ENCODE peak calls at places on chromosomes 1 and 21, in ten cellular contexts. J is A549, T is HCT116, S is Peyer's patch, N is IMR-90, M is esophagus squamous epithelium, W is uterus, L is prostate gland, E is ovary, F is sigmoid colon. U is an unnamed sample.

GRCh38 chr1:51330331-51331201 is at the start of gene TTC39A:
- DNase-seq in J (no peak), T (no peak), S (no peak), N (no peak), M (no peak), W (no peak), L (no peak), E (no peak), F (no peak), U (no peak)

GRCh38 chr1:41493117-41493536 is 8.6 kb upstream of the EDN2 start:
- DNase-seq in J (peak), T (peak), S (no peak), N (peak), M (no peak), W (peak), L (no peak), E (peak), F (no peak), U (peak)

GRCh38 chr1:222784371-222784770 is 30.5 kb upstream of the DISP1 start:
- DNase-seq in J (no peak), T (no peak), S (no peak), N (no peak), M (no peak), W (no peak), L (no peak), E (no peak), F (no peak), U (no peak)

GRCh38 chr21:45488839-45489479 is 53.3 kb downstream of the SLC19A1 start:
- DNase-seq in J (no peak), T (no peak), S (no peak), N (no peak), M (no peak), W (no peak), L (no peak), E (no peak), F (no peak), U (no peak)

GRCh38 chr1:64046871-64047270 is 156.6 kb upstream of the UBE2U start:
- DNase-seq in J (no peak), T (no peak), S (no peak), N (no peak), M (no peak), W (no peak), L (no peak), E (no peak), F (no peak), U (no peak)

GRCh38 chr1:219587817-219588561 is 24.9 kb downstream of the ZC3H11B start:
- DNase-seq in J (no peak), T (no peak), S (no peak), N (peak), M (no peak), W (no peak), L (no peak), E (no peak), F (no peak), U (no peak)

GRCh38 chr1:93989601-93990000 is 80.4 kb upstream of the GCLM start:
- DNase-seq in J (no peak), T (no peak), S (no peak), N (no peak), M (no peak), W (no peak), L (no peak), E (no peak), F (no peak), U (no peak)

GRCh38 chr1:7698666-7699065 is 72.4 kb upstream of the VAMP3 start:
- DNase-seq in J (no peak), T (no peak), S (no peak), N (no peak), M (no peak), W (no peak), L (no peak), E (no peak), F (no peak), U (no peak)

GRCh38 chr1:172970186-172970585 is 80.6 kb downstream of the TNFSF18 start:
- DNase-seq in J (peak), T (peak), S (no peak), N (no peak), M (no peak), W (no peak), L (no peak), E (no peak), F (no peak), U (no peak)

GRCh38 chr1:46394108-46394871 is at the start of gene FAAH:
- DNase-seq in J (no peak), T (peak), S (no peak), N (no peak), M (no peak), W (peak), L (peak), E (peak), F (peak), U (no peak)

GRCh38 chr1:229024528-229025119 is 246.3 kb upstream of the RAB4A start:
- DNase-seq in J (peak), T (peak), S (no peak), N (peak), M (no peak), W (peak), L (no peak), E (no peak), F (peak), U (peak)

GRCh38 chr1:9996624-9997582 is at the start of gene RBP7:
- DNase-seq in J (peak), T (no peak), S (no peak), N (no peak), M (no peak), W (no peak), L (peak), E (peak), F (no peak), U (no peak)

GRCh38 chr1:61448934-61449368 is 276.0 kb downstream of the TM2D1 start:
- DNase-seq in J (no peak), T (no peak), S (no peak), N (no peak), M (no peak), W (peak), L (peak), E (peak), F (peak), U (no peak)

GRCh38 chr21:20774737-20775136 is 223.5 kb upstream of the NCAM2 start:
- DNase-seq in J (no peak), T (no peak), S (no peak), N (no peak), M (no peak), W (no peak), L (no peak), E (no peak), F (no peak), U (no peak)

GRCh38 chr21:31220567-31220966 is 123.5 kb downstream of the TIAM1 start:
- DNase-seq in J (no peak), T (no peak), S (no peak), N (peak), M (no peak), W (no peak), L (no peak), E (no peak), F (no peak), U (no peak)

GRCh38 chr1:222048030-222048632 is 306.2 kb upstream of the DUSP10 start:
- DNase-seq in J (no peak), T (no peak), S (no peak), N (peak), M (no peak), W (no peak), L (no peak), E (no peak), F (no peak), U (no peak)

GRCh38 chr1:29052951-29053350 is 70.8 kb downstream of the TMEM200B start:
- DNase-seq in J (no peak), T (no peak), S (no peak), N (no peak), M (no peak), W (no peak), L (no peak), E (no peak), F (no peak), U (no peak)

GRCh38 chr1:55477953-55478352 is 262.8 kb upstream of the USP24 start:
- DNase-seq in J (no peak), T (no peak), S (no peak), N (no peak), M (no peak), W (no peak), L (no peak), E (no peak), F (no peak), U (no peak)

GRCh38 chr1:210087058-210087457 is 145.5 kb upstream of the SERTAD4 start:
- DNase-seq in J (no peak), T (no peak), S (no peak), N (no peak), M (no peak), W (no peak), L (no peak), E (no peak), F (no peak), U (no peak)

GRCh38 chr1:145960468-145961108 is 2.8 kb upstream of the LIX1L start:
- DNase-seq in J (peak), T (no peak), S (peak), N (peak), M (no peak), W (peak), L (peak), E (peak), F (peak), U (no peak)

GRCh38 chr1:110114784-110115183 is 2.5 kb downstream of the UBL4B start:
- DNase-seq in J (no peak), T (no peak), S (no peak), N (no peak), M (no peak), W (no peak), L (no peak), E (no peak), F (no peak), U (no peak)

GRCh38 chr1:229383961-229384360 is 41.1 kb upstream of the CCSAP start:
- DNase-seq in J (no peak), T (no peak), S (no peak), N (no peak), M (no peak), W (no peak), L (no peak), E (no peak), F (no peak), U (no peak)

GRCh38 chr1:226034482-226034881 is 28.0 kb upstream of the H3-3A start:
- DNase-seq in J (no peak), T (no peak), S (no peak), N (peak), M (peak), W (peak), L (peak), E (peak), F (peak), U (peak)

GRCh38 chr1:26827205-26827604 is 717 bp downstream of the ZDHHC18 start:
- DNase-seq in J (no peak), T (no peak), S (no peak), N (no peak), M (no peak), W (no peak), L (no peak), E (no peak), F (no peak), U (no peak)

GRCh38 chr1:117188268-117189108 is 22.2 kb downstream of the VTCN1 start:
- DNase-seq in J (no peak), T (no peak), S (no peak), N (peak), M (no peak), W (no peak), L (no peak), E (no peak), F (no peak), U (no peak)

GRCh38 chr1:228101994-228102790 is 933 bp downstream of the C1orf35 start:
- DNase-seq in J (peak), T (no peak), S (peak), N (no peak), M (no peak), W (no peak), L (no peak), E (peak), F (peak), U (no peak)

GRCh38 chr1:224203243-224204016 is 20.4 kb downstream of the DEGS1 start:
- DNase-seq in J (no peak), T (no peak), S (peak), N (peak), M (no peak), W (no peak), L (no peak), E (peak), F (peak), U (no peak)

GRCh38 chr1:67019121-67019520 is 34.8 kb downstream of the SLC35D1 start:
- DNase-seq in J (no peak), T (no peak), S (no peak), N (no peak), M (no peak), W (no peak), L (no peak), E (no peak), F (no peak), U (no peak)

GRCh38 chr1:117657031-117657430 is 51.2 kb downstream of the TENT5C start:
- DNase-seq in J (peak), T (no peak), S (no peak), N (peak), M (no peak), W (no peak), L (peak), E (no peak), F (no peak), U (peak)

GRCh38 chr1:234409328-234409727 is 36.1 kb downstream of the COA6 start:
- DNase-seq in J (peak), T (no peak), S (no peak), N (peak), M (no peak), W (no peak), L (no peak), E (no peak), F (no peak), U (no peak)

GRCh38 chr1:245401881-245402598 is 247.3 kb downstream of the KIF26B start:
- DNase-seq in J (no peak), T (no peak), S (no peak), N (no peak), M (no peak), W (no peak), L (no peak), E (no peak), F (no peak), U (no peak)

GRCh38 chr1:199404976-199405375 is 622.5 kb upstream of the NR5A2 start:
- DNase-seq in J (no peak), T (no peak), S (no peak), N (peak), M (no peak), W (no peak), L (no peak), E (no peak), F (no peak), U (no peak)

GRCh38 chr21:41957991-41958766 is 4.4 kb upstream of the C2CD2 start:
- DNase-seq in J (peak), T (peak), S (no peak), N (peak), M (no peak), W (peak), L (no peak), E (peak), F (peak), U (peak)

GRCh38 chr1:27508139-27508665 is 18.2 kb upstream of the WASF2 start:
- DNase-seq in J (peak), T (no peak), S (no peak), N (no peak), M (no peak), W (no peak), L (no peak), E (no peak), F (no peak), U (no peak)

GRCh38 chr1:154304664-154305337 is 16.1 kb upstream of the AQP10 start:
- DNase-seq in J (no peak), T (no peak), S (no peak), N (no peak), M (no peak), W (no peak), L (no peak), E (no peak), F (no peak), U (no peak)

GRCh38 chr1:185046639-185047038 is 1.3 kb downstream of the RNF2 start:
- DNase-seq in J (no peak), T (no peak), S (no peak), N (no peak), M (no peak), W (no peak), L (no peak), E (no peak), F (no peak), U (no peak)

GRCh38 chr1:185045793-185046441 is 559 bp downstream of the RNF2 start:
- DNase-seq in J (peak), T (no peak), S (peak), N (peak), M (no peak), W (peak), L (peak), E (peak), F (peak), U (peak)

GRCh38 chr1:185053204-185053603 is 7.8 kb downstream of the RNF2 start:
- DNase-seq in J (no peak), T (no peak), S (no peak), N (no peak), M (no peak), W (no peak), L (no peak), E (no peak), F (no peak), U (no peak)

GRCh38 chr1:185050823-185051451 is 5.6 kb downstream of the RNF2 start:
- DNase-seq in J (no peak), T (no peak), S (no peak), N (no peak), M (no peak), W (no peak), L (no peak), E (no peak), F (no peak), U (no peak)

DNA sequence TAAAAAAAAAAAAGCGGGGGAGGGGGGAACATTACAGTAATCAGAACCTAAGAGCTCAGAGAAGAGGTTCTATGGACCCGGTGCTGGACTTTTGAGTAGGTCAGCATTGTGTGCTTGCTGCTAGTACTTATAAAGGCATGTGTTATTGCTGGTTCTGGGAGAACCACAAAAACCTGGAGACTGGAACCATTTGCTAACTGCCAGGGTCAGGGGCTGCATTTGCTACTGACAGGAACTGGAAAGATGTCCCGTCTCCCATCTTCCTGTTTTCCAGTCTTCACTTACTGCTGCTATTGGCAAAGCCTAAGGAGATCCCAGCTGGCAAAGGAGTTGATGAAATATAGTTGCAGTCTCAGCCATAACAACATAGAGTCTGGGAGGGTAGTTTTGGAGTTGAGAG is 4.3 kb downstream of the RNF2 start:
- DNase-seq in J (no peak), T (no peak), S (no peak), N (no peak), M (no peak), W (no peak), L (no peak), E (no peak), F (no peak), U (no peak)
- TF ChIP-seq POLR2A in J (no peak), T (no peak), S (no peak), N (no peak), M (no peak), W (no peak), L (no peak), E (no peak), F (no peak), U (no peak)

GRCh38 chr1:101389547-101389929 is 152.7 kb downstream of the S1PR1 start:
- DNase-seq in J (no peak), T (no peak), S (no peak), N (no peak), M (no peak), W (no peak), L (no peak), E (no peak), F (no peak), U (no peak)
- TF ChIP-seq POLR2A in J (no peak), T (no peak), S (no peak), N (no peak), M (no peak), W (no peak), L (no peak), E (no peak), F (no peak), U (no peak)

GRCh38 chr1:178724734-178725602 is at the start of gene RALGPS2:
- DNase-seq in J (peak), T (no peak), S (peak), N (peak), M (no peak), W (peak), L (peak), E (peak), F (peak), U (peak)
- TF ChIP-seq POLR2A in J (peak), T (peak), S (peak), N (no peak), M (no peak), W (no peak), L (peak), E (peak), F (no peak), U (peak)

DNA sequence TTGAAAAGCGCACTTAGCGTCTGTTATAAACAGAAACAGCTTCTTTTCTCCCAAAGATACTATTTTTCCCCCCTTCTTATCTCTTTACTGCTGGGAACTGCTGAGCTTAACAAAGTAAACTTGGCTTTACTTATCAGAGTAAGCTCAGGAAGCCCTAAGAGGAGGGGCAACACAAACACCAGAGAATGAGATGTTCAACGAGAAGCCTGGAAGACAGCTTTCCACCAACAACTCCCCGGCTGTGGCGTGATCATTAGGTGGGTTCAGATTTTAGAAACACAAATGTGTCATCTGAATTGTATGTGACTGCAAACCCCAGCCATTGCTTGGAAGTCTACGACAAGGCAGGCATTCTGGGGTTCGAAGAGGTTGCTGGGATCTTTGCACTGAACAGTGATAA is 181.2 kb upstream of the ESRRG start:
- DNase-seq in J (no peak), T (no peak), S (no peak), N (no peak), M (no peak), W (no peak), L (peak), E (no peak), F (no peak), U (no peak)
- TF ChIP-seq POLR2A in J (no peak), T (no peak), S (no peak), N (no peak), M (no peak), W (no peak), L (no peak), E (no peak), F (no peak), U (no peak)

GRCh38 chr1:161020573-161021167 is at the start of gene F11R:
- DNase-seq in J (peak), T (no peak), S (peak), N (no peak), M (no peak), W (peak), L (peak), E (peak), F (no peak), U (no peak)
- TF ChIP-seq POLR2A in J (no peak), T (no peak), S (peak), N (no peak), M (no peak), W (no peak), L (peak), E (no peak), F (no peak), U (no peak)

U was measured in H54.